ENCODE peak calls at places on chromosomes 3 and 15, in seven cellular contexts. J is transverse colon, B is GM06990, E is stomach, Y is tibial artery, M is aorta, R is left lung. C is an unnamed sample. For H3K36me3, the result is how much of the 10 kb centered on the place peaks cover.

GRCh38 chr15:71057581-71057980 is 57.7 kb upstream of the THSD4 start:
- DNase-seq in J (no peak), E (no peak), R (no peak), Y (no peak), M (no peak), B (no peak), C (no peak)

GRCh38 chr3:132288357-132288756 is 28.9 kb upstream of the ACP3 start:
- DNase-seq in B (no peak), J (no peak), M (no peak), R (no peak), E (no peak), Y (no peak), C (no peak)

GRCh38 chr3:23459915-23460546 is 256.9 kb downstream of the UBE2E2 start:
- DNase-seq in Y (no peak), J (no peak), R (no peak), E (no peak), M (no peak), B (no peak), C (no peak)

GRCh38 chr3:197270558-197271317 is 27.7 kb downstream of the DLG1 start:
- DNase-seq in M (no peak), B (no peak), E (no peak), J (no peak), Y (no peak), R (no peak), C (no peak)

GRCh38 chr3:197792019-197792647 is 1.1 kb downstream of the LRCH3 start:
- DNase-seq in B (peak), J (no peak), Y (no peak), M (no peak), R (no peak), E (no peak), C (peak)

GRCh38 chr3:66037330-66037985 is 1.3 kb downstream of the MAGI1 start:
- DNase-seq in B (peak), M (peak), J (peak), R (peak), E (peak), Y (peak), C (peak)

GRCh38 chr3:111989061-111989678 is 9.6 kb upstream of the TAGLN3 start:
- DNase-seq in Y (no peak), B (no peak), R (no peak), J (no peak), M (no peak), E (no peak), C (peak)

GRCh38 chr3:148974726-148975125 is 16.6 kb upstream of the GYG1 start:
- DNase-seq in M (no peak), Y (no peak), R (no peak), E (no peak), B (no peak), J (no peak), C (no peak)

GRCh38 chr3:24496529-24497482 is 2.2 kb upstream of the THRB start:
- DNase-seq in B (no peak), J (peak), E (peak), Y (peak), R (peak), M (peak), C (peak)

GRCh38 chr3:67381667-67382272 is 272.6 kb downstream of the SUCLG2 start:
- DNase-seq in B (no peak), M (no peak), J (no peak), Y (no peak), E (no peak), R (no peak), C (no peak)

GRCh38 chr15:78092111-78093041 is at the start of gene SH2D7:
- DNase-seq in J (peak), R (no peak), B (no peak), E (no peak), Y (no peak), M (peak), C (no peak)

GRCh38 chr15:26866298-26867198 is at the start of gene GABRA5:
- DNase-seq in B (no peak), M (no peak), E (no peak), Y (no peak), R (no peak), J (no peak), C (no peak)

GRCh38 chr15:93495799-93496637 is 407.0 kb upstream of the RGMA start:
- DNase-seq in E (no peak), Y (no peak), J (no peak), B (no peak), R (no peak), M (no peak), C (no peak)

DNA sequence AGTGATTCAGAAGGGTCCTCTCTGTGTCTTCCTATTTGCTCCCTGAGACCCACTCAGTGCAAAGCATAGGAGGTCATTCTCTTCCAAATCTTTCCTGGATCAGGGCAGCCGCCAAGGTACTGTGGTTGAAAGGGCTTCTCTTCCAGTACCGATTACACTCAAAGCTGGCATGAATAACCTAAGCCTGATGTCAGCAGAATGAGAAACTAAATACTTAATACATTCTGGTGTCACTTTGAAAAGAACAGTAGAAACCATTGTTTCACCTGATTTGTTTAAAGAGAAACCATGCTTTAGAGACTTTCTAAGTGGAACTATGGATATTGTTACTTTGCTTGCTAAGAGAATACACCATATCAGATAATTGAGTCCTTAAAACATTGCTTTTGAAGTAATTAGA is 50.2 kb downstream of the PDHB start:
- DNase-seq in M (no peak), E (no peak), Y (no peak), J (no peak), B (no peak), R (no peak), C (no peak)
- H3K36me3 ChIP-seq in M (under half), E (under half), Y (under half), J (under half), B (under half), R (under half), C (under half)

GRCh38 chr15:59137566-59137965 is 32.6 kb downstream of the CCNB2 start:
- DNase-seq in Y (no peak), E (no peak), B (no peak), J (no peak), R (no peak), M (no peak), C (no peak)

GRCh38 chr15:59131456-59131855 is 26.5 kb downstream of the CCNB2 start:
- DNase-seq in Y (no peak), J (no peak), M (no peak), E (no peak), B (no peak), R (no peak), C (no peak)

GRCh38 chr15:59133921-59134427 is 29.0 kb downstream of the CCNB2 start:
- DNase-seq in M (no peak), J (no peak), B (no peak), Y (no peak), E (no peak), R (no peak), C (no peak)

DNA sequence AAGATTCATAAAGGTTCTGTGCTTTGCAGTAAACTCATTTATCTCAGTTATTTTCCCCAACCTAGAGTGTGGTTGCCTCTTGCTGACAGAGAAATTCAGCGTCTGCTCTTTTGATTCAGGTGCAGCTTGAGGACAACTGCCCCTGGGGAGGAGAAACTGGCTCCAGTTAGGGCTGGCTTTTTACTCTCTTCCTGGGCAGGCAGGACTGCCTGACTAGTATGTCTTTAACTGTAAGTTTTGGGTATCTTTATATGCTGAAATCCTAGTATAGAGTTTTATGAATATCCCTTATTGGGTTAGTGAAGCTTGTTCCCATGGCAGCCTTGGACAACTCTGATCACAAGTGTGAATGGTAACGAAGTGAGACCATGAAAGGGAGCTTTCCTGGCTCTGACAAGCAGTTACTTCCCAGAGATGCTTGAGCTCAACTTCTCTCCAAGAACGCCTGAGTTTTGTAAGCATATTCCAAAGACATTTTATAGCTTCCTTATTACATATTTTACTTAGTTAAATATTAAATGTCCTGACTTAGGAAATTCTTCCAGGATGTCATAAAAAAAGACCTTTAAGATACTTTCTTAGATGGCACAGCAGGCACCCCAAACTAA is 27.1 kb downstream of the CCNB2 start:
- DNase-seq in J (peak), R (no peak), B (no peak), M (no peak), Y (no peak), E (no peak), C (no peak)
- H3K36me3 ChIP-seq in J (under half), R (under half), B (under half), M (under half), Y (under half), E (under half), C (under half)

DNA sequence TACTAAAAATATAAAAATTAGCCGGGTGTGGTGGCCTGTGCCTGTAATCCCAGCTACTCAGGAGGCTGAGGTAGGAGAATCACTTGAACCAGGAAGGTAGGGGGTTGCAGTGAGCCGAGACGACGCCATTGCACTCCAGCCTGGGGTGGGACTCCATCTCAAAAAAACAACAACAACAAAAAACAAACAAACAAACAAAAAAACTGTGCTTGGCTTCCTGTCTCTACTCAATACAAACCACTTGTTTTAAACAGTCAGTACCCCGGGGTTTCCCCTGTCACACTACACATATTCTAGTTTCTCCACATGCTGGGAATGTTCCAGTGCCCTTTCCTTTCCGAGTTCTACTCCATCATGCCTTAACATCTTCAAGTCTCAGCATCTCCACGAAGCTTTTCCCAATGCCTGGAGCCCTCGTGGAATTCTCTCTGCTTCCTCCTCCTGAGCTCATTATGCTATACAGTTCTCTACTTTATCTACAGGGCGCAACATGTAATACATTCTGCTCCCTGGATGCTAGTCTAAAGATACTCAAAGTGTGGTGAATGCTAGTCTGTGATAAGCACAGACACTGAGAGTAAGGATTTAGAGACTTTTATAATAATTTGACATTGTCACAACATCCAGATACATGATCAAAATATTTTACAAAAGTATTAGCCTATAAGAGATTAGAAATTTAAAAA is 7.8 kb downstream of the EMC3 start:
- DNase-seq in B (no peak), Y (no peak), J (no peak), R (no peak), M (no peak), E (no peak), C (no peak)
- H3K36me3 ChIP-seq in B (under half), Y (under half), J (under half), R (under half), M (under half), E (under half), C (under half)

GRCh38 chr3:43055393-43055792 is 50.5 kb downstream of the POMGNT2 start:
- DNase-seq in R (no peak), E (no peak), J (no peak), M (no peak), Y (no peak), B (no peak), C (no peak)
- H3K36me3 ChIP-seq in R (under half), E (under half), J (under half), M (under half), Y (under half), B (under half), C (under half)

C was measured in Caco-2.